ENCODE peak calls at places on chromosomes 5 and 9, in four cellular contexts. Z, U, O and C are unnamed samples.

GRCh38 chr5:103667068-103667467 is 104.5 kb upstream of the NUDT12 start:
- DNase-seq in U (no peak), O (no peak), Z (no peak), C (no peak)

GRCh38 chr5:178413992-178414391 is 176.2 kb downstream of the COL23A1 start:
- DNase-seq in U (no peak), O (no peak), Z (no peak), C (no peak)

GRCh38 chr5:84253946-84254345 is 130.7 kb downstream of the EDIL3 start:
- DNase-seq in Z (no peak), O (no peak), U (no peak), C (no peak)

GRCh38 chr9:114899461-114899860 is 30.9 kb downstream of the TNFSF8 start:
- DNase-seq in Z (no peak), O (no peak), U (no peak), C (no peak)

GRCh38 chr9:37036237-37037136 is 2.4 kb upstream of the PAX5 start:
- DNase-seq in O (no peak), Z (no peak), U (no peak), C (no peak)

GRCh38 chr5:32733582-32734340 is 22.6 kb downstream of the NPR3 start:
- DNase-seq in O (no peak), U (no peak), Z (no peak), C (no peak)

GRCh38 chr9:28158451-28158850 is 585.2 kb upstream of the C9orf72 start:
- DNase-seq in O (no peak), U (no peak), Z (no peak), C (no peak)

GRCh38 chr5:181281077-181281983 is 20.4 kb upstream of the TRIM52 start:
- DNase-seq in O (no peak), U (peak), Z (peak), C (no peak)

GRCh38 chr9:27504259-27504658 is 19.8 kb upstream of the IFNK start:
- DNase-seq in U (no peak), Z (no peak), O (no peak), C (no peak)

DNA sequence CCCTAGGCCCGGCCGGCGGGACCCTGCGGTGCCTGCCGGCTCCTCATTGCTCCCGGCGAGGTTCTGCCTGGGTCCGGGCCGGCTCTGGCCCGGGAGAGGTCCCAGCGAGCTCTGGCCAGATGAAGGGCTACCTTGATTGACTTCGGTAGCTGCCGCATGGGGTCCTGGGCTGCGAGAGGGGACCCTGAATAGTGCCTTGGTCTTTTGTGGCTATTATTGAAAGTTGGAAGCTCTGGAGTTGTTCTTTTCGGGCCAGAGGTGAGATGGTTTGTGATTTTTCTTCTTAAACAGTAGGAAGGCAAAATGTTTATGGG is 628 bp downstream of the NAA35 start:
- DNase-seq in Z (no peak), U (no peak), O (no peak), C (no peak)
- TF ChIP-seq BHLHE40 in Z (no peak), U (no peak), O (no peak), C (no peak)

GRCh38 chr5:1112596-1113331 is 901 bp upstream of the SLC12A7 start:
- DNase-seq in Z (no peak), U (peak), O (no peak), C (no peak)

GRCh38 chr5:1113805-1114586 is 2.1 kb upstream of the SLC12A7 start:
- DNase-seq in U (no peak), O (no peak), Z (no peak), C (no peak)

GRCh38 chr5:1111727-1112289 is at the start of gene SLC12A7:
- DNase-seq in U (no peak), Z (peak), O (no peak), C (peak)

GRCh38 chr5:1115123-1115815 is 3.4 kb upstream of the SLC12A7 start:
- DNase-seq in O (no peak), Z (no peak), U (no peak), C (no peak)

GRCh38 chr5:1113332-1113690 is 1.4 kb upstream of the SLC12A7 start:
- DNase-seq in Z (no peak), O (no peak), U (no peak), C (no peak)
- TF ChIP-seq TARDBP in Z (no peak), O (no peak), U (no peak), C (no peak)

GRCh38 chr5:124927735-124928134 is 181.3 kb upstream of the ZNF608 start:
- DNase-seq in U (no peak), Z (no peak), O (no peak), C (no peak)
- TF ChIP-seq BHLHE40 in U (no peak), Z (no peak), O (no peak), C (no peak)

DNA sequence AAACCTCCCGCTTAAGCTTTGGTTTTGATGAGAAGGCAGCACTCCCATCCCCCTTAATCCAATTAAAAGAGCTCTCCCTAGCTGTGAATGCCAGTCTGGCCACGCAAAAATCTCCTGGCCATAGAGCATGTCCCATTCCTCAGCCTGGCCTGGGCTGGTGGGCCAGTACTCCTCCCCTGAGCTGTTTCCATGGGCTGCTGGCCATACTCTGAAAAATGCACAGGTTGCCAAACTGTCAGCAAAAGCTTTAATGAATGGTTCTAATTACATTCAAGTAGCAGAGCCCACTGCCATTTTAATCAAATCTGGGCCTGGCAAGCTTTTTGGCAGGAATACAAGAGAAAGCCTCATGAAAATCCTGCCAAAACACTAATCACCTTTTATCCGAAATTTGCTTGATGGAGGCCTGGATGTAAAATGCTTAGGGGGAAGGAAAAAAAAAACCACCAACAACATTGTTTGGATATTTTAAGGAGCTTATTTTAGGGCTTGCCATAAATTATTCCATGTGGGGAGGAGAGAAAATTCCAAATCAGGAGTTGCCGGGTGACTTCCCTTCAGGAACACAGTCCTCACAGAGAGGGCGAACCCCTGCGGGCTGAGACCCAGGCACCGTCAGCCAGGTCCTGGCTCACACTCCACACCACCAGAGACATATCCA is 243.3 kb downstream of the SEC61B start:
- DNase-seq in O (no peak), U (no peak), Z (no peak), C (no peak)
- TF ChIP-seq TARDBP in O (no peak), U (no peak), Z (no peak), C (no peak)

GRCh38 chr5:14445581-14446290 is 135.9 kb upstream of the OTULINL start:
- DNase-seq in U (no peak), Z (no peak), O (no peak), C (no peak)
- TF ChIP-seq BHLHE40 in U (no peak), Z (no peak), O (no peak), C (no peak)

DNA sequence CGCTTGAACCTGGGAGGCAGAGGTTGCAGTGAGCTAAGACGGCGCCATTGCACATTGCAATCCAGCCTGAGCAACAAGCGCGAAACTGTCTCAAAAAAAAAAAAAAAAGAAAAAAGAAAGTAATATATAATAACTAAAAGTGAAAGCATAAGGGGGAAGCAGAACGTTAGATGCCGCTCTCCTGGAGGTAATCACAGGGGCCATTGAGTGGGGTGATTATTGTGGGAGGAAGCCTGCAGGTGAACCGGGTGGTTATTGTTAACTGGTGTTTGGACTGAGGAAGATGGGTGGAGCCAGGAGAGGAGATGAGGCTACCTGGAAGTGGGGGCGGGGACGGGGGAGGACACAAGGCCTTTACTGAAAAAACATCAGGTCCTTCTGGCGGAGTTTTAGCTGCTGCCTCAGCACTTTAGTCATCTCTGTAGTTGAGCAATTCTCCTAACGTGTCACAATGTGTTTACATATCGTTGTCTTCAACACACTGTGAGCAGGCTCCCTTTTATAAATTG is 5.3 kb upstream of the TJP2 start:
- DNase-seq in U (peak), Z (peak), O (no peak), C (no peak)
- TF ChIP-seq TARDBP in U (no peak), Z (no peak), O (no peak), C (no peak)

GRCh38 chr9:135898634-135899407 is 8.5 kb downstream of the CAMSAP1 start:
- DNase-seq in U (no peak), Z (no peak), O (no peak), C (no peak)

GRCh38 chr9:135895202-135895848 is 12.0 kb downstream of the CAMSAP1 start:
- DNase-seq in O (no peak), U (no peak), Z (no peak), C (no peak)

GRCh38 chr9:135893104-135893503 is 14.2 kb downstream of the CAMSAP1 start:
- DNase-seq in U (no peak), Z (no peak), O (no peak), C (no peak)

GRCh38 chr9:135896626-135897025 is 10.7 kb downstream of the CAMSAP1 start:
- DNase-seq in U (no peak), Z (no peak), O (no peak), C (no peak)

GRCh38 chr9:135896205-135896604 is 11.1 kb downstream of the CAMSAP1 start:
- DNase-seq in U (no peak), O (no peak), Z (no peak), C (no peak)
- TF ChIP-seq BHLHE40 in U (no peak), O (no peak), Z (no peak), C (no peak)